ENCODE peak calls at places on chromosomes 4 and X, in four cellular contexts. One of them, this sample, is unnamed.

GRCh38 chr4:183098080-183098722 is 856 bp upstream of the WWC2 start:
- DNase-seq in HepG2: peak; percentile 47
- DNase-seq in H1: no peak
- DNase-seq in K562: peak; percentile 61
- DNase-seq in this sample: peak; percentile 38

GRCh38 chrX:153970398-153971123 is 1.1 kb downstream of the HCFC1 start:
- DNase-seq in HepG2: peak; percentile 29
- DNase-seq in H1: peak; percentile 63
- DNase-seq in K562: peak; percentile 50
- DNase-seq in this sample: no peak

GRCh38 chr4:85953651-85954018 is 406.2 kb downstream of the MAPK10 start:
- DNase-seq in HepG2: no peak
- DNase-seq in H1: no peak
- DNase-seq in K562: no peak
- DNase-seq in this sample: peak; percentile 74

GRCh38 chr4:8276358-8277240 is 7.0 kb downstream of the HTRA3 start:
- DNase-seq in HepG2: no peak
- DNase-seq in H1: no peak
- DNase-seq in K562: no peak
- DNase-seq in this sample: no peak

GRCh38 chr4:40363945-40364344 is 28.8 kb downstream of the CHRNA9 start:
- DNase-seq in HepG2: no peak
- DNase-seq in H1: no peak
- DNase-seq in K562: no peak
- DNase-seq in this sample: no peak

GRCh38 chr4:13539721-13540445 is 4.4 kb downstream of the NKX3-2 start:
- DNase-seq in HepG2: no peak
- DNase-seq in H1: peak; percentile 64
- DNase-seq in K562: no peak
- DNase-seq in this sample: no peak

GRCh38 chr4:40915318-40916217 is 165.8 kb downstream of the NSUN7 start:
- DNase-seq in HepG2: no peak
- DNase-seq in H1: no peak
- DNase-seq in K562: no peak
- DNase-seq in this sample: no peak

GRCh38 chrX:102712967-102713677 is 874 bp downstream of the GPRASP2 start:
- DNase-seq in HepG2: no peak
- DNase-seq in H1: peak; percentile 54
- DNase-seq in K562: peak; percentile 26
- DNase-seq in this sample: peak; percentile 70

GRCh38 chr4:186225848-186226247 is 1.5 kb upstream of the KLKB1 start:
- DNase-seq in HepG2: no peak
- DNase-seq in H1: no peak
- DNase-seq in K562: no peak
- DNase-seq in this sample: no peak

GRCh38 chr4:165517216-165517615 is 138.4 kb downstream of the CPE start:
- DNase-seq in HepG2: no peak
- DNase-seq in H1: no peak
- DNase-seq in K562: no peak
- DNase-seq in this sample: no peak

GRCh38 chrX:124829930-124830329 is 483.6 kb downstream of the SH2D1A start:
- DNase-seq in HepG2: no peak
- DNase-seq in H1: no peak
- DNase-seq in K562: no peak
- DNase-seq in this sample: no peak

GRCh38 chr4:184924516-184924915 is 93.8 kb upstream of the HELT start:
- DNase-seq in HepG2: no peak
- DNase-seq in H1: peak; percentile 10
- DNase-seq in K562: no peak
- DNase-seq in this sample: no peak

GRCh38 chr4:84814100-84814750 is 152.3 kb downstream of the WDFY3 start:
- DNase-seq in HepG2: peak; percentile 45
- DNase-seq in H1: no peak
- DNase-seq in K562: no peak
- DNase-seq in this sample: peak; percentile 66

GRCh38 chr4:84808332-84808731 is 158.2 kb downstream of the WDFY3 start:
- DNase-seq in HepG2: no peak
- DNase-seq in H1: no peak
- DNase-seq in K562: no peak
- DNase-seq in this sample: no peak

GRCh38 chr4:84804126-84804525 is 162.4 kb downstream of the WDFY3 start:
- DNase-seq in HepG2: no peak
- DNase-seq in H1: no peak
- DNase-seq in K562: no peak
- DNase-seq in this sample: no peak

DNA sequence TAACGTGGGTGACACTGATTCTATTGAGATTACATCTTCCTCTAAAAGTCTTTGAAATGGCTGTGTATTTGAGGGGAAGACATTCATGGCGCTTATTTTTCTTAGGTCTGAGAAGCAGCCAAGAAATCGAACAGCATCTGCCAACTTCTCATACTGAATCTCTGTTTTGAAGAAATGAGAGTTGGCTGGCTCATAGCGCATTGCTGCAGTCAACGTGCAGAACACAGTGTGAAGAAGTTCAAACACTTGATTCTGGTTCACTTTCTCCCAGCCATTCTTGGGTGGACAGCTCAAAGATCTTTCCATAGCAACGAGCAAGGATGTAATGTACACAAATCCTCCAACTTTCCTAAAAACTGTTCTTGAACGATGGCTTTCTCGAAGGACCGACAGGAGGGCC is 156.5 kb downstream of the WDFY3 start:
- DNase-seq in HepG2: no peak
- DNase-seq in H1: no peak
- DNase-seq in K562: no peak
- DNase-seq in this sample: no peak
- TF ChIP-seq JUN in HepG2: no peak
- TF ChIP-seq JUN in H1: no peak
- TF ChIP-seq JUN in K562: no peak
- TF ChIP-seq JUN in this sample: no peak

DNA sequence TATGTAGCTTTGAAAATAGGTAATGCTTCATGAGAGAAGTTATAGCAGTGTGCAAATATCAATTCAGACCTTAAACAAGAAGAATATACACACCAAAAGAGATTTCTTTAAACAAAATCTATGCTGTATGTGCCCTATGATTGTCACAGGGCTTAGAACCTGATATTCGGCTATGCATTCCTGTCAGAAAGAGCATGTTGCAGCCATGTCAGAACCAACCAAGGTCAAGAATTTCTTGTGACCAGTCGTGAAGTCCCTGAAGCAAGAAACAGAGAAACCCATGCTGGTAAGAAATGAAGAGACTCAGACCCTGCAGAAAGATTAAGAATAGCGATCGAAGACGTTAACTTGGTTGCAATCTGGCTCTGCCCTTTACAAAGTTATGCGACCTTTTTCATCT is 210.3 kb upstream of the SPIN4 start:
- DNase-seq in HepG2: no peak
- DNase-seq in H1: no peak
- DNase-seq in K562: peak; percentile 2
- DNase-seq in this sample: no peak
- TF ChIP-seq RAD21 in HepG2: no peak
- TF ChIP-seq RAD21 in H1: no peak
- TF ChIP-seq RAD21 in K562: no peak
- TF ChIP-seq RAD21 in this sample: no peak

GRCh38 chrX:37603938-37604409 is 32.5 kb downstream of the LANCL3 start:
- DNase-seq in HepG2: no peak
- DNase-seq in H1: no peak
- DNase-seq in K562: no peak
- DNase-seq in this sample: no peak
- TF ChIP-seq JUN in HepG2: no peak
- TF ChIP-seq JUN in H1: no peak
- TF ChIP-seq JUN in K562: no peak
- TF ChIP-seq JUN in this sample: no peak

GRCh38 chr4:76486588-76487276 is 51.7 kb downstream of the SHROOM3 start:
- DNase-seq in HepG2: no peak
- DNase-seq in H1: no peak
- DNase-seq in K562: no peak
- DNase-seq in this sample: no peak
- TF ChIP-seq RAD21 in HepG2: no peak
- TF ChIP-seq RAD21 in H1: no peak
- TF ChIP-seq RAD21 in K562: no peak
- TF ChIP-seq RAD21 in this sample: no peak

GRCh38 chrX:54695816-54696487 is 102.1 kb downstream of the ITIH6 start:
- DNase-seq in HepG2: no peak
- DNase-seq in H1: no peak
- DNase-seq in K562: no peak
- DNase-seq in this sample: no peak
- TF ChIP-seq JUN in HepG2: no peak
- TF ChIP-seq JUN in H1: no peak
- TF ChIP-seq JUN in K562: no peak
- TF ChIP-seq JUN in this sample: no peak

DNA sequence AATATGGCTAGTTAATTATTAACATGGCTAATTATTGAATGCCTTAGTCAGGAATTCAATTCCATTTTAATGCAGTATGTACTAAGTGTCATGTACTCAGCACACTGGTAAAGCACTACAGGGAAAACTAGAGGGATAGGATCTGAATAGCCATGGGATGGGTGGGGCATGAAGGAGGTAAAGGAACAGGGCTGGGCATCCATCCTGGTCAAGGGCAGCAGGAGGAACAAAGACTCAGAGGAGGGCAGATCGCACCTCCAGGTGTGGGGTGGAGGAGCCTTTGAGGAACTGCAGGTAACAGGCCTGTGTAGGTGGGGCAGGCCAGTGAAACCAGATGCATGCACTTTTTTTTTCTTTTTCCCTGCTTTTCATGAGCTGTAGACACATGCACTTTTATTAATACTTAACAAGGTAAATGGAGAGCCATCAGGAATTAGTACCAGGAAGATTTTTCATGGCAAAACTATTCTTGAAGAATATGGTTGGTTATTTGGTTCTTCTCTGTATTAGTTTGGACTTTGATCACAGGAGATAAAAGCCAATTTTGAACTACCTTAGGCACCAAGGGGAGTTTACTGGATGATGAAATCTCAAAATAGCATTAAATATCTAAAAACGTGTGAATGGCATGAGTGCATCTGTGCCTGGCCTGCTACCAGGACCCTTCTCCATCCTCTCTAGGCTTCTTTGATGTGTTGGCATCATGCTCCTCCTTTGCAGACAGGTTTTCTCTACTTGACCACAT is 88.3 kb downstream of the CC2D2A start:
- DNase-seq in HepG2: no peak
- DNase-seq in H1: no peak
- DNase-seq in K562: no peak
- DNase-seq in this sample: no peak
- TF ChIP-seq RAD21 in HepG2: no peak
- TF ChIP-seq RAD21 in H1: no peak
- TF ChIP-seq RAD21 in K562: no peak
- TF ChIP-seq RAD21 in this sample: no peak

GRCh38 chr4:168353746-168354145 is 35.2 kb upstream of the DDX60 start:
- DNase-seq in HepG2: no peak
- DNase-seq in H1: no peak
- DNase-seq in K562: no peak
- DNase-seq in this sample: no peak
- TF ChIP-seq JUN in HepG2: no peak
- TF ChIP-seq JUN in H1: no peak
- TF ChIP-seq JUN in K562: no peak
- TF ChIP-seq JUN in this sample: no peak

GRCh38 chr4:79048878-79049277 is 109.6 kb upstream of the PAQR3 start:
- DNase-seq in HepG2: no peak
- DNase-seq in H1: no peak
- DNase-seq in K562: no peak
- DNase-seq in this sample: no peak
- TF ChIP-seq RAD21 in HepG2: no peak
- TF ChIP-seq RAD21 in H1: no peak
- TF ChIP-seq RAD21 in K562: no peak
- TF ChIP-seq RAD21 in this sample: no peak

GRCh38 chr4:651884-652642 is 22.0 kb downstream of the ATP5ME start:
- DNase-seq in HepG2: no peak
- DNase-seq in H1: no peak
- DNase-seq in K562: no peak
- DNase-seq in this sample: no peak
- TF ChIP-seq JUN in HepG2: no peak
- TF ChIP-seq JUN in H1: no peak
- TF ChIP-seq JUN in K562: no peak
- TF ChIP-seq JUN in this sample: no peak

DNA sequence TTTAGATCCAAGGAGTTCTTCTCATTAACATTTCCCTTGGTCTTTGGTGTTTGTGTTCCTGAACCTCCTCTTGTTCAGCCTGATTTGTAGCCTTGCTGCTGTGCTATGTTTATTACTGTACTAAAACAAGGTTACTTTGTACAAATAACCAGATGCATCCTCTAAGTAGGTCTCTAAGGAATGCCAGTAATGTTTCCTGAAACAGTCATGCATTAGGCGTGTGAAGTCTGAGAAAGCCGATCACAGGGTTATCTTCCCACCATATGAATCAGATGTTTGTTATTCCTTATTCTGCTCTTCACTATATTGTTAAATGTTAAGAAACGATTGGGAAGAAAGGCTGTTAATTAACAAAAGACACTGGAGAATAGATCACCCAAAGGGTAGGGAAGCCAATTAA is 66.9 kb downstream of the GALNTL6 start:
- DNase-seq in HepG2: no peak
- DNase-seq in H1: no peak
- DNase-seq in K562: no peak
- DNase-seq in this sample: peak; percentile 1
- TF ChIP-seq RAD21 in HepG2: no peak
- TF ChIP-seq RAD21 in H1: no peak
- TF ChIP-seq RAD21 in K562: no peak
- TF ChIP-seq RAD21 in this sample: no peak

This sample was measured in A549.